ENCODE peak calls at places on chromosomes 13 and 19, in six cellular contexts. I is CD8-positive, alpha-beta memory T cell; O is astrocyte; Z is MG63; C is CD8-positive, alpha-beta T cell; S is adrenal gland. P is an unnamed sample. For H3K9me3, the result is how much of the 10 kb centered on the place peaks cover.

GRCh38 chr19:55354698-55355212 is at the start of gene COX6B2:
- DNase-seq in I (peak), O (no peak), Z (no peak), C (no peak), S (no peak), P (no peak)

GRCh38 chr13:90868321-90868920 is 479.1 kb upstream of the MIR17HG start:
- DNase-seq in I (no peak), O (peak), Z (no peak), C (no peak), S (peak), P (no peak)

GRCh38 chr19:7391218-7391670 is 42.5 kb downstream of the ARHGEF18 start:
- DNase-seq in I (no peak), O (peak), Z (peak), C (no peak), S (no peak), P (no peak)

GRCh38 chr19:38664503-38665211 is 17.2 kb downstream of the ACTN4 start:
- DNase-seq in I (no peak), O (no peak), Z (no peak), C (no peak), S (no peak), P (no peak)

GRCh38 chr13:111006508-111007031 is 91.7 kb upstream of the ANKRD10 start:
- DNase-seq in I (no peak), O (peak), Z (peak), C (no peak), S (peak), P (peak)

GRCh38 chr19:45668342-45668871 is 386 bp downstream of the GIPR start:
- DNase-seq in I (no peak), O (no peak), Z (no peak), C (no peak), S (no peak), P (no peak)

GRCh38 chr13:62193919-62194318 is 778.3 kb upstream of the PCDH20 start:
- DNase-seq in I (no peak), O (no peak), Z (no peak), C (no peak), S (no peak), P (no peak)

GRCh38 chr13:85993567-85993966 is 194.3 kb upstream of the SLITRK6 start:
- DNase-seq in I (no peak), O (no peak), Z (no peak), C (no peak), S (no peak), P (no peak)

GRCh38 chr13:76292031-76292430 is 594.2 kb downstream of the KCTD12 start:
- DNase-seq in I (no peak), O (no peak), Z (no peak), C (no peak), S (no peak), P (no peak)

GRCh38 chr19:55519461-55520311 is 17.2 kb downstream of the SBK2 start:
- DNase-seq in I (no peak), O (peak), Z (peak), C (no peak), S (no peak), P (no peak)

GRCh38 chr19:4065430-4066175 is 1.1 kb downstream of the ZBTB7A start:
- DNase-seq in I (peak), O (peak), Z (peak), C (peak), S (peak), P (peak)

GRCh38 chr19:43524922-43525835 is 1.8 kb downstream of the ETHE1 start:
- DNase-seq in I (no peak), O (peak), Z (no peak), C (no peak), S (peak), P (peak)

GRCh38 chr13:103471896-103472295 is 405.7 kb upstream of the SLC10A2 start:
- DNase-seq in I (no peak), O (no peak), Z (no peak), C (no peak), S (no peak), P (no peak)

GRCh38 chr13:20359335-20359734 is 127.2 kb upstream of the GJB6 start:
- DNase-seq in I (no peak), O (peak), Z (peak), C (no peak), S (no peak), P (no peak)

GRCh38 chr13:20609145-20609544 is 42.2 kb downstream of the IFT88 start:
- DNase-seq in I (no peak), O (peak), Z (peak), C (no peak), S (no peak), P (no peak)

GRCh38 chr19:6707011-6707657 is 13.3 kb downstream of the C3 start:
- DNase-seq in I (no peak), O (no peak), Z (no peak), C (no peak), S (no peak), P (no peak)

GRCh38 chr19:435707-436412 is 25.0 kb downstream of the SHC2 start:
- DNase-seq in I (no peak), O (no peak), Z (no peak), C (no peak), S (no peak), P (no peak)

GRCh38 chr19:7870571-7871279 is 3.5 kb downstream of the PRR36 start:
- DNase-seq in I (peak), O (no peak), Z (peak), C (peak), S (peak), P (peak)

GRCh38 chr19:55454787-55455243 is 6.6 kb downstream of the ISOC2 start:
- DNase-seq in I (no peak), O (no peak), Z (peak), C (no peak), S (no peak), P (no peak)

DNA sequence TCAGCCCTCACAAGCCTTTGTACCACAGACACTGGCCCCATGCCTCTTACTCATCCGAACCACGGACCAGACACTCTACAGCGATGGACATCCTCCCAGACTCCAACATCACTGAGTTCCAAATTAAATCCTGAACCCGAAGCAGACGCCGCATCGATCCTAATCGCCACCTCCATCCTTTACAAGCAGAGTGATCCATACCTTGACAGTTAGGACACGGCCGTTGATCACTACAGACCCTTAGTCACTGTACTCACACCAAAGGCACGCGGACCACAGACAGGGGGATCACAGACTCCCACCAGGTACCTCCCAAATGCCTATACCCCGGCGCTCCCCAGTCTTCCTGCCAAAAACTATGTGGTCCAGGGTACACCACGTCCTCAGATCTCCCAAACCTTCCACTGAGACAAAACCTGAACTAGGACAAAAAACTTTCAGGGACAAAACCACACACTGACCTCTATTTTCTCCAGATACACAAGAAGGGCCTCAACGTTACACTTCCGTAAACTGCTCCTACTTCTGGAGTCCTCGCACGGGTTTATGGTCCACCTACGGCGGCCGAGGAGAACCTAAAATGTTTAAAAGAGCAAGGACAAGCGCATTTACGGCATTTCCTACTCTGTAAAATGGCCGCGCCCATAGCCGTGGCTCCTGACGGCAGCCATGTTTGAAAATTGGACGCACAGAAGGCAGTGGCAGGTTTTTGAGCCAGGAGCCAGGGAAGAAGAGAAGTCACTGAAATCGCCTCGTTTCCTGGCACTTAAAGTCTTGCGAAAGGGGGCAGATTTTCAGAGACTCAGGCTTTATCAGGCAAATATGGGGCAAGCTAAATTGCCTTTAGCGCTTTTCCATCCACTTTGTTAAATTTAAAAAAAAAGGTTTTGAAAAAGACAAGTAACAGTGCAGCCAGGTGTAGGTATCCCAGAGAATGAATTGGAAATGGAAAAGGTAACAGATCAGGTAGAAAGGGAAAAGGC is at the start of gene ZNF350:
- DNase-seq in I (peak), O (peak), Z (peak), C (peak), S (peak), P (peak)
- H3K9me3 ChIP-seq in I (half or more), O (under half), Z (under half), C (under half), S (under half), P (under half)

DNA sequence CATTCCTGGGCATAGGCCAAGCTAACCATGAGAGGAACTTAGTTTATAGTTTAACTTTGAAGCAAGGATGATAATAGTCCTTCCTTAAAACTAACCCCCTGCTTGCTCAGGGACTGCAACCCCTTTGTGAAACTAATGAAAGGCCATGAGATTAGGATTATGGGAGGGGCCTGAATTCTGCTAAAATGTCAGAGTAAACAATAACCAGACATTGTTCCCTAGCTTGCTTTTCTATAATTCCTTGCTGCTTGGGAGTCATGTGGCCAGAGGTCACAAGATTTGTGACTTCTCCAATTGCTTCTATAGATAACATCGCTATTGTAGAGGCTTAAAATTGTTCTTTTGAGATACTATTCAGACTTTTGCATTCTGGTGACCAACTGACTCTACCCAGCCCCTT is 634.0 kb downstream of the TBC1D4 start:
- DNase-seq in I (no peak), O (no peak), Z (no peak), C (no peak), S (no peak), P (no peak)
- H3K9me3 ChIP-seq in I (under half), O (under half), Z (under half), C (under half), S (under half), P (under half)

DNA sequence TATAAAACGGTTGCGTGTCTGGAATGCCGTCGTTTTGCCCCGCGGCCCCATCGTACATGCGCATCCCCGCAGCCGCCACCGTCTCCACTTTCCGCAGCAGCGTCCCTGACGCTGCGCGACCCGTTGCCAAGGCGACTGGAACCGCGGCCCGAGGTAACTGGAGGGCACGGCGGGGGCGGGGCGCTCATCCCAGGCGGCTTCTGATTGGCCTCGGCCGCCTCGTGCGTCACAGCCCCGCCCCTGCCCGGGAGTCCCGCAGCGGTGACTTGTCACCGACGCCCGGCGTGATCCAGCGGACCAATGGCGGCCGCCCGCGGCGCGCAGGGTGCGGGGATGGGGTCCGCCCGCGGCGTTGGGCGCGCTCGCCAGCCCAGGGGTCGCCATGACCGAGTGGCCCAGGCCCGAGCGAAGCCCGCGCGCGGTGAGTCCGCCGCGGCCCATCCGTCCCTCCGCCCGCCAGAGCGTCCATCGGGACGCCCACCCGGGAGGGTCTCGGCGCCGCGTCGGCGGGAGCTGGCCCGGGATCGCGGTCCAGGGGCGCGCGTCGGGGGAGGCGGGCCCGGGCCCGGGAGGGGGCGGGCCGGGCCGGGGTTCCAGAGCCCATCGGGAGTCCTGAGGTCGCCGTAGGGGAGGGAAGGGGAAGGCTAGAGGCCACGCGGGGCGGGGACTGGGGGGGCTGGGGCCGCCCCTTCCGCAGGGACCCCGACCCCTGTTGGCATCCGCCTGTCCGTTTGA is at the start of gene ZSCAN1:
- DNase-seq in I (no peak), O (peak), Z (no peak), C (no peak), S (peak), P (peak)
- H3K9me3 ChIP-seq in I (under half), O (under half), Z (under half), C (under half), S (under half), P (under half)

DNA sequence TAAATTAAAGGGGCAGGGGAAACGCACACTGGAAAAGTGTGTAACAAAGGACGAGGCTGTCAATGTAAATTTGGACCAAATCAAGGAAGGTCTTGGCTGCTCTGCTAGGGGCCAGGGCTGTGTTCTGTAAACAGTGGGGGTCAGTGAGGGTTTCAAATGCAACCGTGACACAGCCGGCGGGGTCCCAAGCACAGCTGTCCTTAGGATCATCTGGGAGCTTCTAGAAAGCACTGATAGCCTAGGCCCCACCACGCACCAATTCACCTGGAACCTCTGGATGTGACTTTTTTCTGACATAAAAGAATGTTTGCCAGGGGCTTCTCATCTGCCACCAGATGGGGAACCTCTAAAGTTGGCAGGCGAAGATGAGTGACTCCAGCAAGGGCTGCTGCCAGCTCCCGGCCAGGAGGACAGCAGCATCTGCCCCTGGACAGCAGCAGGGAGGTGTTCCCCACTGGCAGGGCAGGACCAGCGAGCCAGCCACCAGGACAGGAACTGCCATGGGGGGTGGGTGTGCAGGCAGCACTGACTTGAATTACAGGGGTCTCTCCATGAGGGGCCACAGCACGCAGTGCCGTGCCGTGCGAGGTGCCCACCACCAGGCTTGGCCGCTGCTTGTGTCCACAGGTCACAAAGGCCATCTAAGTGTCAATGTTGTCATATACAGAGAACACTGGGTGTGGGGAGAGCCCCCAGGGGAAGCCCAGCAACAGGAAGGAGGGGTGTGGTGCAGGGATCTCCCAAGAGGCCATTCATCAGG is 87.5 kb downstream of the SOX1 start:
- DNase-seq in I (no peak), O (no peak), Z (no peak), C (no peak), S (no peak), P (no peak)
- H3K9me3 ChIP-seq in I (under half), O (under half), Z (under half), C (under half), S (under half), P (under half)

GRCh38 chr13:82647540-82647939 is 1234.7 kb downstream of the SLITRK1 start:
- DNase-seq in I (no peak), O (no peak), Z (no peak), C (no peak), S (no peak), P (no peak)
- H3K9me3 ChIP-seq in I (under half), O (under half), Z (under half), C (under half), S (under half), P (under half)

GRCh38 chr19:52648336-52648990 is 10.3 kb upstream of the ZNF83 start:
- DNase-seq in I (no peak), O (peak), Z (no peak), C (no peak), S (no peak), P (no peak)
- H3K9me3 ChIP-seq in I (under half), O (under half), Z (under half), C (under half), S (under half), P (under half)

GRCh38 chr13:67200605-67201004 is 29.5 kb downstream of the PCDH9 start:
- DNase-seq in I (no peak), O (no peak), Z (no peak), C (no peak), S (no peak), P (no peak)
- H3K9me3 ChIP-seq in I (under half), O (under half), Z (under half), C (under half), S (under half), P (under half)

GRCh38 chr19:15516363-15516762 is 8.0 kb downstream of the CYP4F22 start:
- DNase-seq in I (no peak), O (no peak), Z (no peak), C (no peak), S (no peak), P (no peak)

GRCh38 chr19:15519433-15519976 is 11.2 kb downstream of the CYP4F22 start:
- DNase-seq in I (no peak), O (no peak), Z (peak), C (no peak), S (no peak), P (no peak)

GRCh38 chr19:15511671-15512424 is 3.5 kb downstream of the CYP4F22 start:
- DNase-seq in I (no peak), O (no peak), Z (no peak), C (no peak), S (no peak), P (no peak)

GRCh38 chr19:15517778-15518177 is 9.5 kb downstream of the CYP4F22 start:
- DNase-seq in I (no peak), O (no peak), Z (no peak), C (no peak), S (no peak), P (no peak)
- H3K9me3 ChIP-seq in I (under half), O (under half), Z (under half), C (under half), S (under half), P (under half)

GRCh38 chr19:10107254-10107653 is 1.1 kb downstream of the PPAN start:
- DNase-seq in I (no peak), O (no peak), Z (no peak), C (no peak), S (no peak), P (no peak)

GRCh38 chr19:10109528-10109927 is 2.0 kb upstream of the P2RY11 start:
- DNase-seq in I (no peak), O (no peak), Z (no peak), C (no peak), S (no peak), P (no peak)

GRCh38 chr19:10105241-10106099 is 692 bp upstream of the PPAN start:
- DNase-seq in I (peak), O (no peak), Z (no peak), C (no peak), S (no peak), P (no peak)

GRCh38 chr19:10106100-10106936 is at the start of gene PPAN:
- DNase-seq in I (peak), O (peak), Z (peak), C (peak), S (peak), P (peak)

DNA sequence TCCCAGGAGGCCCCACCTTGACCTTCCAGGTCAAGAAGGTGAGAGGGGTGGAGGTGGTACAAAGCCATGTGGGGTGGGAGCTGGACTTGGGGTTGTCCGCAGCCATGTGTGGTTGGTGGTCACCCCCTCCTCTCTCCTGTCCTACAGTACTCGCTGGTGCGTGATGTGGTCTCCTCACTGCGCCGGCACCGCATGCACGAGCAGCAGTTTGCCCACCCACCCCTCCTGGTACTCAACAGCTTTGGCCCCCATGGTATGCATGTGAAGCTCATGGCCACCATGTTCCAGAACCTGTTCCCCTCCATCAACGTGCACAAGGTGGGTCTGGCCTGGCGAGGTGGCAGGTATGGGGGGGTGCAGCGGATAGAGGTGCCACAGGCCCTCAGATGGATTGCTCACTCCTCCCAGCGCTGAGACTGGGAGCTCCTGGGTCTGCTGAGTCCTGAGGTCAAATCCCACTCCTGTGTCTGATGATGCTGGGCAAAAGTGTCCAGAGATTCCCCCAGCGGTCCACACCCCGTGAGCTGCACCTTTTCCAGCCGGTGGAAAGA is 1.7 kb downstream of the PPAN start:
- DNase-seq in I (no peak), O (no peak), Z (no peak), C (no peak), S (no peak), P (no peak)
- H3K9me3 ChIP-seq in I (under half), O (under half), Z (under half), C (under half), S (under half), P (under half)

DNA sequence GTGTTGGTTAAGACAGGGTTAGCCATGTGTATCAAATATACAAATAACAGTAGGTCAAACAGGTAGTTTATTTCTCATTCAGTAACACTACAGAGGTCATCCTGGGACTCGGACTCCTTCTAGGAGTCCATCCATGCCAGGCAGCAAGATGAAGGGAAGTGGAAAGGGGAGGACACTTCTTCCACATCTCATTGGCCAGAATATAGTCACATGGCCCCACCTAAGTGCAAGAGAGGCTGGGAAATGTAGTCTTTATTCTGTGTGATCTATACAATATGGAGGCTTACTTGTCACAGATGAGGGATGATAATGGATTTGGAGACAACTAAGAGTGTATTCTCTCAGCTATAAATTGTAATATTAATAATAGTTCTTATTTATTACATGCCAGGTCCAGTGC is 31.1 kb downstream of the RDH8 start:
- DNase-seq in I (no peak), O (no peak), Z (no peak), C (no peak), S (no peak), P (no peak)
- H3K9me3 ChIP-seq in I (under half), O (under half), Z (under half), C (under half), S (under half), P (under half)

P was measured in lung.